ENCODE peak calls at places on chromosomes 11 and 22, in four cellular contexts. K is heart left ventricle, O is cardiac fibroblast, E is Caco-2. R is an unnamed sample.

GRCh38 chr11:37500425-37500824 is 902.4 kb upstream of the RAG2 start:
- DNase-seq in O (no peak), E (no peak), K (no peak), R (no peak)

GRCh38 chr22:49930596-49931412 is 12.4 kb downstream of the CRELD2 start:
- DNase-seq in K (peak; percentile 78), E (peak; percentile 76), O (peak; percentile 76), R (peak; percentile 43)

GRCh38 chr22:27990879-27991278 is 71.8 kb upstream of the PITPNB start:
- DNase-seq in O (peak; percentile 58), K (peak; percentile 66), E (peak; percentile 44), R (peak; percentile 42)

GRCh38 chr11:44243633-44244343 is 66.2 kb downstream of the ALX4 start:
- DNase-seq in K (no peak), O (peak; percentile 86), E (peak; percentile 89), R (peak; percentile 50)

GRCh38 chr11:73750238-73750637 is 10.6 kb downstream of the RAB6A start:
- DNase-seq in O (no peak), E (no peak), K (no peak), R (no peak)

GRCh38 chr11:46669606-46670243 is 30.7 kb downstream of the ARHGAP1 start:
- DNase-seq in O (no peak), E (no peak), K (no peak), R (no peak)

GRCh38 chr22:40441761-40442364 is 71.5 kb downstream of the SGSM3 start:
- DNase-seq in O (no peak), K (no peak), E (no peak), R (no peak)

GRCh38 chr11:5967708-5968107 is 586 bp downstream of the OR56A5 start:
- DNase-seq in O (no peak), E (no peak), K (no peak), R (no peak)

GRCh38 chr22:42856179-42856864 is 751 bp downstream of the ARFGAP3 start:
- DNase-seq in E (peak; percentile 48), K (peak; percentile 73), O (peak; percentile 31), R (no peak)

GRCh38 chr22:29992341-29993275 is 87.7 kb upstream of the HORMAD2 start:
- DNase-seq in E (peak; percentile 46), K (no peak), O (no peak), R (peak; percentile 30)

GRCh38 chr22:31230871-31231621 is 18.9 kb downstream of the LIMK2 start:
- DNase-seq in O (peak; percentile 84), E (peak; percentile 69), K (peak; percentile 46), R (peak; percentile 68)

GRCh38 chr11:116379185-116379828 is 393.5 kb downstream of the BUD13 start:
- DNase-seq in O (peak; percentile 23), K (peak; percentile 22), E (peak; percentile 87), R (peak; percentile 18)

GRCh38 chr11:82831364-82831763 is 68.9 kb downstream of the PRCP start:
- DNase-seq in O (no peak), E (no peak), K (no peak), R (no peak)

GRCh38 chr22:30890689-30891442 is 77.7 kb downstream of the MORC2 start:
- DNase-seq in E (peak; percentile 64), O (peak; percentile 34), K (no peak), R (peak; percentile 17)

GRCh38 chr22:21068681-21069276 is 23.0 kb downstream of the LRRC74B start:
- DNase-seq in E (no peak), O (no peak), K (no peak), R (no peak)

GRCh38 chr11:86802601-86803051 is 2.3 kb downstream of the PRSS23 start:
- DNase-seq in O (peak; percentile 67), E (peak; percentile 80), K (no peak), R (peak; percentile 71)

GRCh38 chr22:24225951-24226350 is 18.9 kb downstream of the GGT5 start:
- DNase-seq in K (no peak), O (no peak), E (no peak), R (no peak)

GRCh38 chr11:128424271-128424709 is 163.1 kb downstream of the ETS1 start:
- DNase-seq in O (peak; percentile 68), E (no peak), K (peak; percentile 81), R (peak; percentile 28)

GRCh38 chr11:19938051-19938856 is 222.0 kb downstream of the DBX1 start:
- DNase-seq in E (peak; percentile 74), O (peak; percentile 72), K (no peak), R (peak; percentile 62)

GRCh38 chr11:126139541-126140091 is 71.8 kb downstream of the RPUSD4 start:
- DNase-seq in K (peak; percentile 30), E (no peak), O (peak; percentile 95), R (peak; percentile 19)

GRCh38 chr22:38220163-38220562 is 18.4 kb downstream of the MAFF start:
- DNase-seq in K (no peak), E (no peak), O (no peak), R (no peak)

GRCh38 chr11:69948256-69949141 is 129.3 kb upstream of the FGF3 start:
- DNase-seq in E (peak; percentile 86), K (no peak), O (peak; percentile 15), R (peak; percentile 41)

GRCh38 chr11:93198221-93198650 is 445 bp upstream of the SLC36A4 start:
- DNase-seq in K (no peak), O (no peak), E (peak; percentile 17), R (no peak)

GRCh38 chr22:42229455-42230149 is 40.9 kb downstream of the TCF20 start:
- DNase-seq in O (peak; percentile 62), E (no peak), K (no peak), R (peak; percentile 57)

GRCh38 chr22:31496735-31497146 is 405 bp downstream of the SFI1 start:
- DNase-seq in E (no peak), K (peak; percentile 29), O (no peak), R (peak; percentile 12)

DNA sequence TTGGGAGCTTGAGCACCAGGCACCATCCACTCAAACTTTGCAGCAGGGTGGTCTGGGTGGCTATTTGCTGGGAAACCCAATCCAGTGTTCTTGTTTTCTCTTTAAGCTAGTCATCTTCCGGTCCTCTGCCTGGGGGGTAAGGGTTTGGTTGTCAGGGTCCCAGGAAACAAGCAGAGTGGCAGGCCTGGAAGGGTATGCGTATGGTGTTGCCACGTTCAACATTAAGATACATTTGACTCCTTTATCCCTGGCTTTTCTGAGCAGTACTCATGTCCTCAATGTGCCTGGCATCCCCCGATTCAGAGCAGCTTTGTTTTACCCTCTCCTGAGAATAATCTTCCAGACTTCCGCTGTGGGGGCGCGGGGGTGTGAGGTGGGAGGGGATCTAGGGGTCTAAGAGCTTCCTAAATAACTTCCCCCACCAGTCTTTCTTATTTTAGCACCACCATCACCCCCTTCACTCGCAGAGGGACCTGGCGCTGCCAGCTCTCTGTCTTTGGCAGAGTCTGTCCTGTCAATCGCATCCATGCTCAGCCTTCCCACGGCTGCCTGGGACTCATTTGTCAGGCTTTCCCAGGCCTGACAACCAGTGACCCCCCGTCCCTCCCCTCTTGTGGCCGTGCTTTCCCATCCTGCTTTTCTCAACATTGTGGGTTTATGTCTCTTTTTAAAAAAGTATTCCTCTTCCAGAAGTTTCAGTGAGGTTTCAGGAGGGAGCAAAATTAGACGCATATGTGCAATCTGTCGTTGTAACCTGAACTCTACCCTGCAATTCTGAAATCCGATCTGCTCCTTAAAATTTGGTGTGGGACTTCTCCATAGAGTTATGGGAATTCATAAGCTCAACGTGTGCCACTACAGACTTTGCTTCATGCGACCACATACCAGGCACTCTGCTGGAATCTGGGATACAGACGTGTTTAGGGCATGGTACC is 27.0 kb upstream of the RBFOX2 start:
- DNase-seq in O (no peak), E (no peak), K (peak; percentile 22), R (peak; percentile 41)
- H3K4me3 ChIP-seq in O (no peak overlapping the region), E (no peak overlapping the region), K (no peak overlapping the region), R (no peak overlapping the region)

DNA sequence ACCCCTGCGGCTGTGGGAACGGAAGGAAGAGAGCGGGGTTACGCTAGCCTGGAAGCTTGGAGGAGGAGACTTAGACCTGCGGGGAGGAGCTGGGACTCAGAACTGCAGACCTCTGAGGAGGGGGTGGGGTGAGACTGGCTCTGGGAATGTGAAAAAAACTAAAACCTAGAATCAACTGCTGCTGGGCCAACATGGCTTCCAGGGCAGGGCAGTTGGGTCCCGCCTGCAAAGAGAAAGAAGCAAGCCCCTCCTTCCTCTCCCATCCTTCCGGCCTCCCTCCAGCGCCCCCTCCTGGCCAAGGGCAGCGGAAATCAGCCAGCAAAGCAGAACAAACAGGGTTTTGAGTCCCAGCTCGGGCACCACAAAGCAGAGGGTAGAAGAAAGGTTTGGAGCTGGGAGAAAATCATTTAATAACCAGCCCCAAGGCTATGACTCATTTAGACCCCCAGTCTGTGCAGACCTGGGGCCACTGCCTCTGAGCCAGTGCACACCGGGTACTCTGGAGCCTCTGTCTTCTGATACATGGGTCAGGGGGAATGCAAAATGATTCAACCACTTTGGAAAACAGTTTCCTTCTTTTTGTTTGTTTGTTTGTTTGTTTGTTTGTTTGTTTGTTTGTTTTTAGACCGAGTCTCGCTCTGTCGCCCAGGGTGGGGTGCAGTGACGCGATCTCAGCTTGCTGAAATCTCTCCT is 7.3 kb upstream of the NCF4 start:
- DNase-seq in O (peak; percentile 60), K (peak; percentile 76), E (peak; percentile 60), R (peak; percentile 22)
- TF ChIP-seq CTCF in O (peak; percentile 84), K (peak; percentile 54), E (peak; percentile 55), R (peak; percentile 79)

DNA sequence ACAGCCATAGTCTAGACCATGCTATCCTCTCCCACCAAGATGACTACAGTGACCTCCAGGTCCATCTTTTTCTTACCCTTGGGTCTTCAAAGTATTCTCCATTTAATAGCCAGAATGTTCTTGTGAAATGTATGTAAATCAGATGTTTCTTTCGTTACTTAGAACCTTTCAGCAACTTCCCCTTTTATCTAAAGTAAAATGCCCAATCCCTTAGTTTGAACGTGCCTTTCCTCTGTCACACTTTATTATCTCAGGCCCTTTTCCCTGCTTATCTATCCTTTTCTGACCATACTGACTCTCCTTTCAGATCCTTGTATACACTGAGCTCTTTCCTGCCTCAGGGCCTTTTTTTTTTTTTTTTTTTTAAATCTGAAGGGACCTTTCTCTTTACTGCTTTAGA is 17.9 kb downstream of the RBM4B start:
- DNase-seq in K (no peak), E (no peak), O (no peak), R (no peak)
- H3K4me3 ChIP-seq in K (no peak overlapping the region), E (no peak overlapping the region), O (no peak overlapping the region), R (no peak overlapping the region)

DNA sequence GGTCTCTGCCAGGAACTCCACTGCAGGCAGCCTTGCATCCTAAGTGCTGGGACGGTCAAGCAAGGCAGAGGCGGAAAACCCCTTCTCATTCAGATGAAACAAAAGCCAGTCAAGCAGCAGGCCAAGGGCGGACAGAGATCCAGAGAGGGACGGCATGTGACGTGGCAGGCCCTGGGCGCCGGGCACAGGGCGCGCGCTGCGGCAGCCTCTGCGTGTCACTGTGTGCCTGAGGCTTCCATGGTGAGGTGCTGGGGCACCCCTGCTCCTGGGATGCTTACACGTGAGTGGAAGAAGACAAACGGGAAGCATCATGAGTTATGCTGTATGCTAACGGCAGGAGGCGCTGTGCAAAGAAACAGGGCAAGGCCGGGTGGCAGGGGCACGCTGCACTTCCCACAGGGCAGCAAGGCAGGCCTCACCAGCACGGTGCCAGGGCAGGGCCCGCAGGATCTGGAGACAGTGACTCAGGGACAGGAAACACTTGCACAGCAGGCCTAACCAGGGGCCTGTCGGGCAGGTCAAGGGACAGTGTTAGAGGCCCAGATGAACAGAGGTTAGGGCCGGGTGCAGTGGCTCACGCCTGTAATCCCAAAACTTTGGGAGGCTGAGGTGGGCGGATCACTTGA is 6.1 kb downstream of the TOLLIP start:
- DNase-seq in O (no peak), K (no peak), E (no peak), R (no peak)
- TF ChIP-seq CTCF in O (no peak), K (no peak), E (no peak), R (peak; percentile 65)

GRCh38 chr11:123073343-123074057 is 11.6 kb upstream of the HSPA8 start:
- DNase-seq in O (no peak), K (no peak), E (no peak), R (no peak)
- H3K4me3 ChIP-seq in O (no peak overlapping the region), K (no peak overlapping the region), E (no peak overlapping the region), R (no peak overlapping the region)

R was measured in astrocyte of the spinal cord.